ENCODE peak calls at places on chromosomes 11 and 22, in five cellular contexts. One of them, this sample, is unnamed.

GRCh38 chr11:73218106-73218829 is at the start of gene P2RY2:
- DNase-seq in upper lobe of right lung: peak; percentile 96
- DNase-seq in colonic mucosa: peak; percentile 93
- DNase-seq in chondrocyte: peak; percentile 85
- DNase-seq in AG09319: no peak
- DNase-seq in this sample: peak; percentile 23

GRCh38 chr11:11843233-11843632 is 1.5 kb downstream of the USP47 start:
- DNase-seq in AG09319: no peak
- DNase-seq in upper lobe of right lung: no peak
- DNase-seq in chondrocyte: no peak
- DNase-seq in colonic mucosa: no peak
- DNase-seq in this sample: peak; percentile 91

GRCh38 chr11:17736921-17737817 is 2.6 kb downstream of the KCNC1 start:
- DNase-seq in colonic mucosa: no peak
- DNase-seq in chondrocyte: no peak
- DNase-seq in AG09319: no peak
- DNase-seq in upper lobe of right lung: peak; percentile 22
- DNase-seq in this sample: no peak

GRCh38 chr11:102940714-102941588 is 14.6 kb downstream of the MMP13 start:
- DNase-seq in AG09319: no peak
- DNase-seq in upper lobe of right lung: no peak
- DNase-seq in colonic mucosa: peak; percentile 63
- DNase-seq in chondrocyte: no peak
- DNase-seq in this sample: peak; percentile 69

GRCh38 chr22:41504397-41504796 is 35.5 kb downstream of the ACO2 start:
- DNase-seq in upper lobe of right lung: no peak
- DNase-seq in AG09319: no peak
- DNase-seq in chondrocyte: no peak
- DNase-seq in colonic mucosa: no peak
- DNase-seq in this sample: peak; percentile 46

GRCh38 chr11:32231909-32232493 is 141.1 kb downstream of the RCN1 start:
- DNase-seq in upper lobe of right lung: no peak
- DNase-seq in colonic mucosa: no peak
- DNase-seq in AG09319: no peak
- DNase-seq in chondrocyte: no peak
- DNase-seq in this sample: peak; percentile 19

GRCh38 chr22:27045103-27045940 is 387.9 kb downstream of the MIAT start:
- DNase-seq in AG09319: no peak
- DNase-seq in colonic mucosa: no peak
- DNase-seq in chondrocyte: no peak
- DNase-seq in upper lobe of right lung: no peak
- DNase-seq in this sample: peak; percentile 46

GRCh38 chr22:31036671-31037550 is 44.2 kb upstream of the SMTN start:
- DNase-seq in AG09319: no peak
- DNase-seq in upper lobe of right lung: no peak
- DNase-seq in chondrocyte: no peak
- DNase-seq in colonic mucosa: peak; percentile 36
- DNase-seq in this sample: peak; percentile 86

GRCh38 chr11:78370406-78371172 is 47.0 kb downstream of the GAB2 start:
- DNase-seq in colonic mucosa: no peak
- DNase-seq in chondrocyte: no peak
- DNase-seq in upper lobe of right lung: no peak
- DNase-seq in AG09319: no peak
- DNase-seq in this sample: peak; percentile 33

GRCh38 chr11:128523616-128524015 is 63.7 kb downstream of the ETS1 start:
- DNase-seq in colonic mucosa: no peak
- DNase-seq in AG09319: no peak
- DNase-seq in chondrocyte: no peak
- DNase-seq in upper lobe of right lung: no peak
- DNase-seq in this sample: peak; percentile 58

GRCh38 chr11:33533668-33534067 is 167.0 kb downstream of the C11orf91 start:
- DNase-seq in chondrocyte: no peak
- DNase-seq in colonic mucosa: no peak
- DNase-seq in upper lobe of right lung: no peak
- DNase-seq in AG09319: no peak
- DNase-seq in this sample: peak; percentile 66

GRCh38 chr22:36758792-36759271 is 17.1 kb downstream of the IFT27 start:
- DNase-seq in chondrocyte: peak; percentile 68
- DNase-seq in AG09319: no peak
- DNase-seq in colonic mucosa: no peak
- DNase-seq in upper lobe of right lung: peak; percentile 51
- DNase-seq in this sample: no peak

GRCh38 chr11:128294685-128295079 is 292.7 kb downstream of the ETS1 start:
- DNase-seq in upper lobe of right lung: no peak
- DNase-seq in AG09319: no peak
- DNase-seq in chondrocyte: no peak
- DNase-seq in colonic mucosa: no peak
- DNase-seq in this sample: no peak

GRCh38 chr22:23126165-23127054 is 15.4 kb downstream of the RSPH14 start:
- DNase-seq in upper lobe of right lung: no peak
- DNase-seq in chondrocyte: peak; percentile 68
- DNase-seq in AG09319: no peak
- DNase-seq in colonic mucosa: no peak
- DNase-seq in this sample: no peak

GRCh38 chr22:41762980-41763779 is 37.3 kb upstream of the CCDC134 start:
- DNase-seq in chondrocyte: no peak
- DNase-seq in colonic mucosa: peak; percentile 31
- DNase-seq in upper lobe of right lung: no peak
- DNase-seq in AG09319: no peak
- DNase-seq in this sample: peak; percentile 22

GRCh38 chr11:10305262-10305963 is 540 bp downstream of the ADM start:
- DNase-seq in upper lobe of right lung: peak; percentile 75
- DNase-seq in AG09319: no peak
- DNase-seq in chondrocyte: no peak
- DNase-seq in colonic mucosa: peak; percentile 60
- DNase-seq in this sample: no peak

GRCh38 chr22:45917146-45917545 is 59.8 kb downstream of the WNT7B start:
- DNase-seq in chondrocyte: no peak
- DNase-seq in upper lobe of right lung: no peak
- DNase-seq in AG09319: no peak
- DNase-seq in colonic mucosa: no peak
- DNase-seq in this sample: no peak

GRCh38 chr22:22042009-22042408 is 59.4 kb upstream of the TOP3B start:
- DNase-seq in colonic mucosa: no peak
- DNase-seq in chondrocyte: no peak
- DNase-seq in upper lobe of right lung: no peak
- DNase-seq in AG09319: no peak
- DNase-seq in this sample: no peak

GRCh38 chr11:126345759-126346585 is 9.5 kb upstream of the ST3GAL4 start:
- DNase-seq in AG09319: peak; percentile 63
- DNase-seq in colonic mucosa: peak; percentile 37
- DNase-seq in chondrocyte: peak; percentile 68
- DNase-seq in upper lobe of right lung: no peak
- DNase-seq in this sample: peak; percentile 91

GRCh38 chr22:45731041-45731797 is 59.6 kb downstream of the ATXN10 start:
- DNase-seq in upper lobe of right lung: no peak
- DNase-seq in chondrocyte: no peak
- DNase-seq in AG09319: no peak
- DNase-seq in colonic mucosa: peak; percentile 26
- DNase-seq in this sample: peak; percentile 23

GRCh38 chr11:48033918-48034341 is 53.6 kb downstream of the PTPRJ start:
- DNase-seq in upper lobe of right lung: no peak
- DNase-seq in colonic mucosa: no peak
- DNase-seq in chondrocyte: no peak
- DNase-seq in AG09319: no peak
- DNase-seq in this sample: no peak

GRCh38 chr11:111502611-111503010 is 9.6 kb downstream of the BTG4 start:
- DNase-seq in upper lobe of right lung: no peak
- DNase-seq in chondrocyte: no peak
- DNase-seq in colonic mucosa: no peak
- DNase-seq in AG09319: no peak
- DNase-seq in this sample: no peak

GRCh38 chr11:46281374-46281831 is 3.9 kb downstream of the CREB3L1 start:
- DNase-seq in chondrocyte: no peak
- DNase-seq in colonic mucosa: peak; percentile 87
- DNase-seq in AG09319: no peak
- DNase-seq in upper lobe of right lung: no peak
- DNase-seq in this sample: peak; percentile 95

GRCh38 chr11:131685906-131686305 is 315.5 kb downstream of the NTM start:
- DNase-seq in colonic mucosa: no peak
- DNase-seq in upper lobe of right lung: no peak
- DNase-seq in AG09319: no peak
- DNase-seq in chondrocyte: no peak
- DNase-seq in this sample: no peak

GRCh38 chr11:1153105-1153950 is 4.4 kb upstream of the MUC5AC start:
- DNase-seq in chondrocyte: peak; percentile 84
- DNase-seq in AG09319: no peak
- DNase-seq in colonic mucosa: peak; percentile 15
- DNase-seq in upper lobe of right lung: peak; percentile 57
- DNase-seq in this sample: no peak

GRCh38 chr11:78787696-78788095 is 213.0 kb upstream of the NARS2 start:
- DNase-seq in chondrocyte: no peak
- DNase-seq in colonic mucosa: no peak
- DNase-seq in AG09319: no peak
- DNase-seq in upper lobe of right lung: no peak
- DNase-seq in this sample: no peak

GRCh38 chr11:34174411-34175041 is 69.1 kb downstream of the NAT10 start:
- DNase-seq in AG09319: no peak
- DNase-seq in upper lobe of right lung: peak; percentile 92
- DNase-seq in colonic mucosa: peak; percentile 86
- DNase-seq in chondrocyte: no peak
- DNase-seq in this sample: peak; percentile 67

GRCh38 chr22:42111798-42112197 is 18.8 kb downstream of the CYP2D6 start:
- DNase-seq in chondrocyte: no peak
- DNase-seq in upper lobe of right lung: no peak
- DNase-seq in colonic mucosa: no peak
- DNase-seq in AG09319: no peak
- DNase-seq in this sample: no peak

GRCh38 chr11:27385245-27385644 is 22.2 kb upstream of the CCDC34 start:
- DNase-seq in upper lobe of right lung: no peak
- DNase-seq in colonic mucosa: no peak
- DNase-seq in chondrocyte: no peak
- DNase-seq in AG09319: no peak
- DNase-seq in this sample: peak; percentile 67

GRCh38 chr11:121489823-121490222 is 37.1 kb upstream of the SORL1-AS1 start:
- DNase-seq in chondrocyte: no peak
- DNase-seq in colonic mucosa: no peak
- DNase-seq in AG09319: no peak
- DNase-seq in upper lobe of right lung: no peak
- DNase-seq in this sample: no peak

GRCh38 chr11:47276923-47277322 is 7.0 kb downstream of the MADD start:
- DNase-seq in chondrocyte: no peak
- DNase-seq in colonic mucosa: no peak
- DNase-seq in AG09319: no peak
- DNase-seq in upper lobe of right lung: no peak
- DNase-seq in this sample: peak; percentile 12

GRCh38 chr11:45252134-45252856 is 33.8 kb downstream of the SYT13 start:
- DNase-seq in AG09319: no peak
- DNase-seq in upper lobe of right lung: peak; percentile 72
- DNase-seq in chondrocyte: no peak
- DNase-seq in colonic mucosa: peak; percentile 84
- DNase-seq in this sample: peak; percentile 20

GRCh38 chr11:45254070-45254469 is 32.1 kb downstream of the SYT13 start:
- DNase-seq in AG09319: no peak
- DNase-seq in upper lobe of right lung: no peak
- DNase-seq in colonic mucosa: no peak
- DNase-seq in chondrocyte: no peak
- DNase-seq in this sample: no peak

GRCh38 chr11:45252877-45253276 is 33.3 kb downstream of the SYT13 start:
- DNase-seq in AG09319: no peak
- DNase-seq in chondrocyte: no peak
- DNase-seq in colonic mucosa: no peak
- DNase-seq in upper lobe of right lung: no peak
- DNase-seq in this sample: no peak

GRCh38 chr11:45250035-45250693 is 36.0 kb downstream of the SYT13 start:
- DNase-seq in AG09319: no peak
- DNase-seq in chondrocyte: no peak
- DNase-seq in colonic mucosa: no peak
- DNase-seq in upper lobe of right lung: no peak
- DNase-seq in this sample: no peak

DNA sequence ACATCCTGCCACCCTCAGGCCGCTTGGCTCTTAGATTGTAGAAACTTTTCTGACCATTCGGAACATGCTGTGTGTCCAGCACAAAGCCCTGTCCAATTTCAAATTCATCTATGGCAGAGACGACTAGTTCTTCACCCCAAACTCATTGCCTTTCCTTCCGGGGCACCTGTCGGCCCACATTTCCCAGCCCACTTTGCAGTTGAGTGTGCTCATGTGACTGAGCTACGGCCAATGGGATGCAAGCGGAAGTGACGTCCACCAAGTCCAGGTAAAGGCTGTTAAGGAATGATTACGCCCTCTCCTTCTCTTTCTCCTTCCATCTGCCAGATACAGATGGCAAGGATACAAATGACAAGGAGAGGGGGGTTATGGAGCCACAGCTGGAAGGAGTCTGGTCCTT is 32.5 kb downstream of the SYT13 start:
- DNase-seq in AG09319: no peak
- DNase-seq in chondrocyte: no peak
- DNase-seq in upper lobe of right lung: no peak
- DNase-seq in colonic mucosa: no peak
- DNase-seq in this sample: no peak
- TF ChIP-seq CTCF in AG09319: no peak
- TF ChIP-seq CTCF in chondrocyte: peak; percentile 23
- TF ChIP-seq CTCF in upper lobe of right lung: no peak
- TF ChIP-seq CTCF in colonic mucosa: no peak
- TF ChIP-seq CTCF in this sample: no peak

GRCh38 chr22:38106814-38107578 is 3.5 kb downstream of the BAIAP2L2 start:
- DNase-seq in chondrocyte: no peak
- DNase-seq in upper lobe of right lung: no peak
- DNase-seq in colonic mucosa: no peak
- DNase-seq in AG09319: no peak
- DNase-seq in this sample: no peak
- TF ChIP-seq CTCF in chondrocyte: no peak
- TF ChIP-seq CTCF in upper lobe of right lung: no peak
- TF ChIP-seq CTCF in colonic mucosa: no peak
- TF ChIP-seq CTCF in AG09319: no peak
- TF ChIP-seq CTCF in this sample: no peak

DNA sequence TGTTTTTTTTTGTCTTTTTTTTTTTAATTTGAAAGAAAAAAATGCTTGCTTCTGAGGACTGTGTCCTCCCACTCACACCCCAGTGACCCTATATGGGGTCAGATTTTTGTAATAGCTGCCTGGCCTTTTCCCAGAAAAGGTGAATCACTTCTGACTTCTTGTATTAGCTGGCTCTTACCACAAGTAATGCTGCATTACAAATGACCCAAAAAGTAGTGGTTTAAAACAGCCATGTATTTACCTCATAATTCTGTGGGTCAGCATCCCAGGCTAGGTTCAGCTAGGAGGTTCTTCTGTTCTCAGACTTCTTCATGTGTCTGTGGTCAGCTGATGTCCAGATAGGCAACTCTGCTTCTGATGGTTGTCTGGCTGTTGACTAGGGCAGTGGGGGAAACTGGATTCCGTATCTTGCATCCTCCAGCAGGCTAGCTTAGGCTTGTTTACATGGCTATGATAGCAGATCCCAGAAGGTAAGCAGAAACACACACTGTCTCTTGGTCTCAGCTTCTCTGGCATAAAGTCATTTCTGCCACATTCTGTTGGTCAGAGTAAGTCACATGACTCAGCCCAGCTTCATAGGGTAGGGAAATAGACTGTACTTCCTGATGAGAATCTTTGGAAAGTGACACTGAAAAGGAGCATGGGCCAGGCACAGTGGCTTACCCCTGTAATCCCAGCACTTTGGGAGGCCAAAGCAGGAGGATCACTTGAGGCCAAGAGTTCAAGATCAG is 19.5 kb downstream of the LHFPL7 start:
- DNase-seq in AG09319: no peak
- DNase-seq in chondrocyte: no peak
- DNase-seq in colonic mucosa: no peak
- DNase-seq in upper lobe of right lung: no peak
- DNase-seq in this sample: peak; percentile 18
- TF ChIP-seq CTCF in AG09319: no peak
- TF ChIP-seq CTCF in chondrocyte: no peak
- TF ChIP-seq CTCF in colonic mucosa: no peak
- TF ChIP-seq CTCF in upper lobe of right lung: no peak
- TF ChIP-seq CTCF in this sample: no peak

GRCh38 chr11:35558468-35558867 is 33.1 kb upstream of the PAMR1 start:
- DNase-seq in chondrocyte: no peak
- DNase-seq in upper lobe of right lung: no peak
- DNase-seq in colonic mucosa: no peak
- DNase-seq in AG09319: no peak
- DNase-seq in this sample: peak; percentile 70
- TF ChIP-seq CTCF in chondrocyte: peak; percentile 37
- TF ChIP-seq CTCF in upper lobe of right lung: no peak
- TF ChIP-seq CTCF in colonic mucosa: no peak
- TF ChIP-seq CTCF in AG09319: no peak
- TF ChIP-seq CTCF in this sample: no peak

This sample was measured in fibroblast of villous mesenchyme.